ENCODE peak calls at places on chromosomes 16 and 17, in nine cellular contexts. A, P, U, G, D, R, X, W and T are unnamed samples.

GRCh38 chr17:37068266-37068665 is 119.5 kb downstream of the AATF start:
- DNase-seq in A (no peak), P (no peak), U (no peak), G (no peak), D (no peak), R (no peak), X (no peak), W (no peak), T (no peak)

GRCh38 chr17:31733326-31733725 is 125.7 kb downstream of the COPRS start:
- DNase-seq in A (peak; percentile 35), P (no peak), U (no peak), G (no peak), D (no peak), R (no peak), X (no peak), W (no peak), T (no peak)

GRCh38 chr16:57061084-57061905 is 31.1 kb upstream of the CPNE2 start:
- DNase-seq in A (no peak), P (peak; percentile 74), U (no peak), G (peak; percentile 41), D (no peak), R (no peak), X (no peak), W (peak; percentile 75), T (no peak)

GRCh38 chr17:11122908-11123307 is 118.1 kb upstream of the SHISA6 start:
- DNase-seq in A (no peak), P (peak; percentile 16), U (no peak), G (peak; percentile 67), D (no peak), R (no peak), X (no peak), W (no peak), T (no peak)

GRCh38 chr16:4924593-4925378 is 12.2 kb downstream of the PPL start:
- DNase-seq in A (no peak), P (no peak), U (no peak), G (peak; percentile 73), D (no peak), R (no peak), X (no peak), W (peak; percentile 67), T (no peak)

GRCh38 chr17:40828454-40829039 is 6.1 kb upstream of the KRT10 start:
- DNase-seq in A (no peak), P (no peak), U (no peak), G (no peak), D (no peak), R (no peak), X (peak; percentile 33), W (no peak), T (no peak)

GRCh38 chr17:82752371-82753200 is 721 bp downstream of the TBCD start:
- DNase-seq in A (peak; percentile 52), P (peak; percentile 19), U (no peak), G (no peak), D (no peak), R (peak; percentile 36), X (peak; percentile 40), W (peak; percentile 84), T (no peak)

GRCh38 chr17:51647873-51648272 is 387.5 kb downstream of the UTP18 start:
- DNase-seq in A (no peak), P (no peak), U (no peak), G (no peak), D (no peak), R (no peak), X (no peak), W (no peak), T (no peak)

GRCh38 chr16:56625943-56626654 is 518 bp downstream of the MT1E start:
- DNase-seq in A (no peak), P (peak; percentile 76), U (no peak), G (no peak), D (no peak), R (peak; percentile 66), X (no peak), W (no peak), T (no peak)

GRCh38 chr17:83173997-83174858 is 94.8 kb downstream of the METRNL start:
- DNase-seq in A (peak; percentile 6), P (no peak), U (no peak), G (peak; percentile 53), D (no peak), R (peak; percentile 17), X (no peak), W (no peak), T (no peak)

GRCh38 chr17:3545151-3545550 is 12.5 kb downstream of the TRPV3 start:
- DNase-seq in A (no peak), P (no peak), U (no peak), G (no peak), D (no peak), R (no peak), X (no peak), W (no peak), T (no peak)

GRCh38 chr17:3546997-3547396 is 10.6 kb downstream of the TRPV3 start:
- DNase-seq in A (no peak), P (no peak), U (no peak), G (no peak), D (no peak), R (no peak), X (no peak), W (peak; percentile 4), T (no peak)

GRCh38 chr17:3547628-3548027 is 10.0 kb downstream of the TRPV3 start:
- DNase-seq in A (no peak), P (no peak), U (no peak), G (no peak), D (no peak), R (no peak), X (no peak), W (no peak), T (no peak)

GRCh38 chr17:3544365-3544764 is 13.2 kb downstream of the TRPV3 start:
- DNase-seq in A (no peak), P (no peak), U (no peak), G (no peak), D (no peak), R (no peak), X (no peak), W (no peak), T (no peak)

GRCh38 chr17:3546521-3546920 is 11.1 kb downstream of the TRPV3 start:
- DNase-seq in A (no peak), P (no peak), U (no peak), G (no peak), D (no peak), R (no peak), X (no peak), W (no peak), T (no peak)
- H3K27ac ChIP-seq in A (no peak overlapping the region), P (no peak overlapping the region), U (no peak overlapping the region), G (no peak overlapping the region), D (no peak overlapping the region), R (no peak overlapping the region), X (no peak overlapping the region), W (no peak overlapping the region), T (no peak overlapping the region)

GRCh38 chr17:55237826-55238196 is 26.9 kb upstream of the HLF start:
- DNase-seq in A (no peak), P (no peak), U (no peak), G (no peak), D (no peak), R (no peak), X (no peak), W (no peak), T (no peak)

GRCh38 chr17:55238931-55239297 is 25.8 kb upstream of the HLF start:
- DNase-seq in A (peak; percentile 51), P (peak; percentile 11), U (no peak), G (no peak), D (no peak), R (peak; percentile 24), X (no peak), W (peak; percentile 55), T (peak; percentile 18)

GRCh38 chr17:55241097-55241496 is 23.7 kb upstream of the HLF start:
- DNase-seq in A (no peak), P (no peak), U (no peak), G (no peak), D (no peak), R (no peak), X (no peak), W (no peak), T (no peak)

GRCh38 chr17:55237268-55237667 is 27.5 kb upstream of the HLF start:
- DNase-seq in A (no peak), P (no peak), U (no peak), G (no peak), D (peak; percentile 44), R (no peak), X (no peak), W (no peak), T (no peak)

GRCh38 chr17:55238197-55238930 is 26.4 kb upstream of the HLF start:
- DNase-seq in A (peak; percentile 97), P (peak; percentile 94), U (peak; percentile 91), G (peak; percentile 94), D (peak; percentile 90), R (peak; percentile 93), X (peak; percentile 83), W (peak; percentile 100), T (peak; percentile 91)
- H3K27ac ChIP-seq in A (peak overlapping the region; percentile 4), P (peak overlapping the region; percentile 72), U (peak overlapping the region; percentile 72), G (peak overlapping the region; percentile 61), D (peak overlapping the region; percentile 47), R (peak overlapping the region; percentile 40), X (no peak overlapping the region), W (peak overlapping the region; percentile 76), T (peak overlapping the region; percentile 84)

GRCh38 chr16:19710191-19710908 is 7.7 kb downstream of the KNOP1 start:
- DNase-seq in A (no peak), P (no peak), U (no peak), G (no peak), D (no peak), R (no peak), X (peak; percentile 40), W (no peak), T (no peak)
- H3K27ac ChIP-seq in A (no peak overlapping the region), P (peak overlapping the region; percentile 66), U (peak overlapping the region; percentile 35), G (no peak overlapping the region), D (no peak overlapping the region), R (no peak overlapping the region), X (peak overlapping the region; percentile 25), W (no peak overlapping the region), T (peak overlapping the region; percentile 21)

GRCh38 chr16:58454178-58454577 is 45.8 kb upstream of the NDRG4 start:
- DNase-seq in A (no peak), P (no peak), U (no peak), G (no peak), D (no peak), R (no peak), X (no peak), W (no peak), T (no peak)

GRCh38 chr16:58456193-58456592 is 43.8 kb upstream of the NDRG4 start:
- DNase-seq in A (no peak), P (no peak), U (no peak), G (no peak), D (no peak), R (no peak), X (peak; percentile 97), W (no peak), T (no peak)

GRCh38 chr16:58458634-58459343 is 41.2 kb upstream of the NDRG4 start:
- DNase-seq in A (no peak), P (no peak), U (no peak), G (no peak), D (no peak), R (no peak), X (no peak), W (no peak), T (no peak)

GRCh38 chr16:58454856-58455255 is 45.1 kb upstream of the NDRG4 start:
- DNase-seq in A (no peak), P (no peak), U (no peak), G (no peak), D (no peak), R (no peak), X (no peak), W (no peak), T (no peak)

GRCh38 chr16:58455750-58456149 is 44.2 kb upstream of the NDRG4 start:
- DNase-seq in A (no peak), P (no peak), U (no peak), G (no peak), D (no peak), R (no peak), X (no peak), W (no peak), T (no peak)
- H3K27ac ChIP-seq in A (no peak overlapping the region), P (peak overlapping the region; percentile 23), U (no peak overlapping the region), G (no peak overlapping the region), D (no peak overlapping the region), R (no peak overlapping the region), X (peak overlapping the region; percentile 58), W (no peak overlapping the region), T (no peak overlapping the region)